ENCODE peak calls at places on chromosomes 12 and 14, in nine cellular contexts. U is brain microvascular endothelial cell, S is colonic mucosa, G is K562, B is heart left ventricle, Z is left ventricle myocardium inferior, J is psoas muscle, Q is neural progenitor cell, N is uterus. K is an unnamed sample.

GRCh38 chr12:63238892-63239291 is 87.9 kb upstream of the AVPR1A start:
- DNase-seq in J (no peak), B (no peak), N (no peak), Z (no peak), Q (no peak), U (peak; percentile 4), G (no peak), S (no peak), K (no peak)

GRCh38 chr12:103839893-103840292 is 1.1 kb downstream of the NT5DC3 start:
- DNase-seq in U (no peak), Z (no peak), G (no peak), J (no peak), Q (no peak), N (no peak), B (no peak), S (no peak), K (no peak)

GRCh38 chr12:73161970-73162369 is 889.8 kb downstream of the TRHDE start:
- DNase-seq in B (no peak), J (no peak), G (no peak), Z (no peak), U (no peak), Q (no peak), S (no peak), N (no peak), K (no peak)

GRCh38 chr12:86663691-86664090 is 407.5 kb upstream of the MGAT4C start:
- DNase-seq in Z (no peak), S (no peak), B (no peak), U (no peak), Q (no peak), J (no peak), G (no peak), N (no peak), K (no peak)

GRCh38 chr12:131643581-131644452 is 67.1 kb upstream of the SFSWAP start:
- DNase-seq in G (no peak), B (no peak), U (no peak), N (no peak), Q (no peak), J (no peak), Z (no peak), S (no peak), K (no peak)

GRCh38 chr14:63896278-63896720 is 43.5 kb downstream of the SYNE2 start:
- DNase-seq in S (peak; percentile 76), Z (peak; percentile 49), B (peak; percentile 74), Q (no peak), G (no peak), N (peak; percentile 32), U (peak; percentile 84), J (peak; percentile 37), K (no peak)

GRCh38 chr12:75289678-75290200 is 40.4 kb downstream of the CAPS2 start:
- DNase-seq in G (no peak), N (no peak), U (no peak), Z (no peak), S (no peak), J (no peak), Q (no peak), B (no peak), K (no peak)

GRCh38 chr14:60175255-60175902 is 10.2 kb upstream of the DHRS7 start:
- DNase-seq in N (no peak), Z (no peak), S (no peak), U (no peak), Q (no peak), J (peak; percentile 14), B (no peak), G (no peak), K (no peak)

GRCh38 chr14:85280074-85280473 is 249.9 kb upstream of the FLRT2 start:
- DNase-seq in G (no peak), J (no peak), Z (no peak), N (no peak), Q (no peak), S (no peak), B (no peak), U (no peak), K (no peak)

GRCh38 chr12:106073179-106073578 is 65.6 kb downstream of the NUAK1 start:
- DNase-seq in G (no peak), Z (no peak), J (no peak), S (no peak), N (no peak), U (no peak), B (no peak), Q (no peak), K (no peak)

GRCh38 chr12:561908-562593 is 101.2 kb downstream of the NINJ2 start:
- DNase-seq in U (no peak), Q (no peak), Z (peak; percentile 38), N (no peak), B (peak; percentile 51), J (peak; percentile 59), G (peak; percentile 24), S (no peak), K (no peak)

GRCh38 chr12:83468988-83469908 is 782.5 kb downstream of the TMTC2 start:
- DNase-seq in Q (no peak), U (no peak), G (no peak), S (no peak), N (no peak), B (no peak), J (no peak), Z (no peak), K (no peak)

GRCh38 chr12:28543021-28543890 is 353.0 kb downstream of the CCDC91 start:
- DNase-seq in B (no peak), S (no peak), N (no peak), G (peak; percentile 36), Q (no peak), Z (no peak), J (no peak), U (no peak), K (no peak)

GRCh38 chr12:130136536-130136935 is 25.7 kb upstream of the FZD10 start:
- DNase-seq in N (no peak), Z (no peak), Q (no peak), B (no peak), U (no peak), J (no peak), G (no peak), S (no peak), K (no peak)

GRCh38 chr12:114902665-114903393 is 218.9 kb upstream of the TBX3 start:
- DNase-seq in B (no peak), G (no peak), J (no peak), Z (no peak), N (no peak), U (peak; percentile 45), S (no peak), Q (no peak), K (no peak)

GRCh38 chr14:55807992-55808391 is 228.0 kb downstream of the KTN1 start:
- DNase-seq in B (no peak), J (no peak), Q (no peak), Z (no peak), U (no peak), S (no peak), G (no peak), N (no peak), K (no peak)

GRCh38 chr12:14930299-14930698 is 8.0 kb downstream of the ERP27 start:
- DNase-seq in Q (no peak), Z (no peak), S (no peak), U (peak; percentile 23), N (no peak), G (no peak), B (no peak), J (no peak), K (no peak)

GRCh38 chr12:89960607-89961394 is 252.2 kb upstream of the ATP2B1 start:
- DNase-seq in J (no peak), G (no peak), Z (no peak), B (no peak), Q (no peak), U (peak; percentile 31), S (peak; percentile 92), N (no peak), K (no peak)

DNA sequence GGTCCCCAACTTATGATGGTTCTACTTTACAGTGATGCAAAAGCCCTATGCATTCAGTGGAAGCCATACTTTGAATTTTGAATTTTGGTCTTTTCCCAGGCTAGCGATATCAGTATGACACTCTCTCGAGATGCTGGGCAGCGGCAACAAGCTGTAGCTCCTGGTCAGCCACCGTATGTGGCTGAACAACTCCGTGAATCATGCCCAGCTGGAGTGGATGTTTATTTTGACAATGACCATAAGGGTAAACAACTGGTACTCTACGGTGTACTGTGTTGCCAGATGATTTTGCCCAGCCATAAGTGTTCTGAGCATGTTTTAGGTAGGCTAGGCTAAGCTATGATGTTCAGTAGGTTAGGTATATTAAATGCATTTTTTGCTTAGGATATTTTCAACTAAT is 8.2 kb upstream of the ZNF410 start:
- DNase-seq in Z (no peak), G (no peak), U (no peak), N (no peak), J (no peak), S (no peak), B (no peak), Q (no peak), K (no peak)
- H3K36me3 ChIP-seq in Z (peaks cover 34% of the 10 kb centered on the region), G (peaks cover 7% of the 10 kb centered on the region), U (no peaks in the 10 kb centered on the region), N (no peaks in the 10 kb centered on the region), J (peaks cover 74% of the 10 kb centered on the region), S (no peaks in the 10 kb centered on the region), B (peaks cover 77% of the 10 kb centered on the region), Q (peaks cover 6% of the 10 kb centered on the region), K (no peaks in the 10 kb centered on the region)

GRCh38 chr12:55797068-55797467 is 20.5 kb downstream of the SARNP start:
- DNase-seq in U (peak; percentile 33), Q (peak; percentile 78), G (peak; percentile 61), J (no peak), N (no peak), Z (no peak), S (no peak), B (no peak), K (no peak)

GRCh38 chr12:55797550-55797949 is 20.0 kb downstream of the SARNP start:
- DNase-seq in Z (no peak), G (no peak), U (no peak), B (no peak), N (no peak), Q (no peak), J (no peak), S (no peak), K (no peak)

GRCh38 chr12:55795950-55796349 is 21.6 kb downstream of the SARNP start:
- DNase-seq in G (no peak), B (no peak), Q (no peak), S (no peak), U (no peak), N (no peak), Z (no peak), J (no peak), K (no peak)
- H3K36me3 ChIP-seq in G (peaks cover 94% of the 10 kb centered on the region), B (peaks cover 98% of the 10 kb centered on the region), Q (peaks cover 31% of the 10 kb centered on the region), S (peaks cover 6% of the 10 kb centered on the region), U (peaks cover 74% of the 10 kb centered on the region), N (no peaks in the 10 kb centered on the region), Z (peaks cover 80% of the 10 kb centered on the region), J (peaks cover 92% of the 10 kb centered on the region), K (peaks cover 15% of the 10 kb centered on the region)

GRCh38 chr12:112413846-112414625 is 4.6 kb upstream of the RPL6 start:
- DNase-seq in U (no peak), J (no peak), S (no peak), Q (no peak), B (no peak), N (no peak), G (peak; percentile 48), Z (no peak), K (no peak)
- H3K36me3 ChIP-seq in U (no peaks in the 10 kb centered on the region), J (no peaks in the 10 kb centered on the region), S (no peaks in the 10 kb centered on the region), Q (no peaks in the 10 kb centered on the region), B (no peaks in the 10 kb centered on the region), N (no peaks in the 10 kb centered on the region), G (no peaks in the 10 kb centered on the region), Z (no peaks in the 10 kb centered on the region), K (no peaks in the 10 kb centered on the region)

DNA sequence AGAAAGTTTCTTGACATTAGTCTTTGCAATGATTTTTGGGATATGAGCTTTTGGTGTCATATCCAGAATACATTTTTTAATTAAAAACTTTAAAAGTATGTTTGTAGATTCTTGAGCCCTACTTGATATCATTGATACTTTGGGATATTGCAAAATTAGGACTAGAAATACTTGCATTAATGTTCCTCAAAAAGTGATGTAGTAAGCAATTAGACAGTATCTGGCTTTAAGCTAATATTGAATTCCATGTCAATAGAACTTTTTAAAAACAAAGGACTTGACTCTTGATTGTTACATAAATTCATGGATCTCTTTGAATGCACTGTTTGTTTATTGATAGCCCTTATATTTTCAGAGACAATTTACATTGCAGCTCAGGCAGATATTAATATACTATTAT is 15.6 kb downstream of the PEX5 start:
- DNase-seq in U (no peak), G (no peak), S (no peak), J (no peak), B (no peak), Q (no peak), Z (no peak), N (no peak), K (no peak)
- H3K36me3 ChIP-seq in U (peaks cover 33% of the 10 kb centered on the region), G (peaks cover 79% of the 10 kb centered on the region), S (peaks cover 7% of the 10 kb centered on the region), J (peaks cover 95% of the 10 kb centered on the region), B (peaks cover 95% of the 10 kb centered on the region), Q (no peaks in the 10 kb centered on the region), Z (peaks cover 86% of the 10 kb centered on the region), N (no peaks in the 10 kb centered on the region), K (peaks cover 74% of the 10 kb centered on the region)

K was measured in pancreas.